ENCODE peak calls at places on chromosomes 6 and 20, in six cellular contexts. One of them, this sample, is unnamed.
A peak's percentile ranks its signal among the peaks of the same experiment; 100 is the strongest.

GRCh38 chr6:110777636-110778035 is 37.6 kb downstream of the CDK19 start:
- DNase-seq in T-helper 9 cell: no peak
- DNase-seq in D341Med: no peak
- DNase-seq in bronchial epithelial cell: no peak
- DNase-seq in NCI-H510A: no peak
- DNase-seq in activated naive CD4-positive, alpha-beta T cell: no peak
- DNase-seq in this sample: no peak

GRCh38 chr20:45322952-45323383 is 14.9 kb upstream of the MATN4 start:
- DNase-seq in T-helper 9 cell: no peak
- DNase-seq in NCI-H510A: peak; percentile 36
- DNase-seq in D341Med: peak; percentile 69
- DNase-seq in bronchial epithelial cell: peak; percentile 58
- DNase-seq in activated naive CD4-positive, alpha-beta T cell: no peak
- DNase-seq in this sample: no peak

GRCh38 chr6:158018851-158019361 is 37.2 kb downstream of the SYNJ2 start:
- DNase-seq in bronchial epithelial cell: no peak
- DNase-seq in D341Med: no peak
- DNase-seq in activated naive CD4-positive, alpha-beta T cell: no peak
- DNase-seq in NCI-H510A: no peak
- DNase-seq in T-helper 9 cell: no peak
- DNase-seq in this sample: no peak

GRCh38 chr6:163986313-163986712 is 571.8 kb downstream of the QKI start:
- DNase-seq in activated naive CD4-positive, alpha-beta T cell: no peak
- DNase-seq in D341Med: no peak
- DNase-seq in bronchial epithelial cell: no peak
- DNase-seq in T-helper 9 cell: no peak
- DNase-seq in NCI-H510A: no peak
- DNase-seq in this sample: no peak

GRCh38 chr6:155328539-155329459 is 14.5 kb upstream of the TFB1M start:
- DNase-seq in D341Med: no peak
- DNase-seq in bronchial epithelial cell: no peak
- DNase-seq in T-helper 9 cell: no peak
- DNase-seq in NCI-H510A: no peak
- DNase-seq in activated naive CD4-positive, alpha-beta T cell: no peak
- DNase-seq in this sample: no peak

GRCh38 chr20:49717693-49718092 is 4.0 kb upstream of the B4GALT5 start:
- DNase-seq in D341Med: no peak
- DNase-seq in bronchial epithelial cell: peak; percentile 78
- DNase-seq in activated naive CD4-positive, alpha-beta T cell: no peak
- DNase-seq in T-helper 9 cell: no peak
- DNase-seq in NCI-H510A: no peak
- DNase-seq in this sample: no peak

GRCh38 chr6:111480988-111481830 is 1.8 kb downstream of the REV3L start:
- DNase-seq in NCI-H510A: no peak
- DNase-seq in activated naive CD4-positive, alpha-beta T cell: no peak
- DNase-seq in bronchial epithelial cell: no peak
- DNase-seq in D341Med: no peak
- DNase-seq in T-helper 9 cell: no peak
- DNase-seq in this sample: no peak

GRCh38 chr6:107275330-107275865 is 160.1 kb upstream of the BEND3 start:
- DNase-seq in T-helper 9 cell: no peak
- DNase-seq in activated naive CD4-positive, alpha-beta T cell: no peak
- DNase-seq in bronchial epithelial cell: peak; percentile 59
- DNase-seq in NCI-H510A: no peak
- DNase-seq in D341Med: no peak
- DNase-seq in this sample: peak; percentile 5

GRCh38 chr6:34352305-34352937 is 40.0 kb downstream of the NUDT3 start:
- DNase-seq in bronchial epithelial cell: no peak
- DNase-seq in T-helper 9 cell: no peak
- DNase-seq in activated naive CD4-positive, alpha-beta T cell: no peak
- DNase-seq in NCI-H510A: no peak
- DNase-seq in D341Med: no peak
- DNase-seq in this sample: no peak

GRCh38 chr20:49245921-49246740 is 26.9 kb downstream of the DDX27 start:
- DNase-seq in bronchial epithelial cell: peak; percentile 47
- DNase-seq in NCI-H510A: no peak
- DNase-seq in D341Med: peak; percentile 72
- DNase-seq in activated naive CD4-positive, alpha-beta T cell: no peak
- DNase-seq in T-helper 9 cell: no peak
- DNase-seq in this sample: peak; percentile 73

This sample was measured in RWPE1.